ENCODE peak calls at places on chromosomes 12 and 14, in eight cellular contexts. N, Q, C, P, L, A, Z and X are unnamed samples.

GRCh38 chr14:51293149-51293925 is 53.3 kb downstream of the TMX1 start:
- DNase-seq in L (no peak), N (peak; percentile 71), Q (no peak), A (no peak), C (no peak), Z (no peak), P (no peak), X (no peak)

GRCh38 chr14:24681056-24681455 is 47.1 kb upstream of the GZMB start:
- DNase-seq in Z (no peak), P (no peak), A (no peak), Q (no peak), L (no peak), N (no peak), C (no peak), X (no peak)

GRCh38 chr12:113903381-113903863 is 62.7 kb downstream of the RBM19 start:
- DNase-seq in C (no peak), P (peak; percentile 39), L (no peak), Q (no peak), N (no peak), Z (no peak), A (no peak), X (no peak)

GRCh38 chr12:22018860-22019259 is 27.2 kb upstream of the CMAS start:
- DNase-seq in P (peak; percentile 30), Z (no peak), C (no peak), A (no peak), N (no peak), L (no peak), Q (no peak), X (no peak)

GRCh38 chr14:69246331-69246730 is 13.6 kb upstream of the GALNT16 start:
- DNase-seq in Q (no peak), A (no peak), L (no peak), C (no peak), Z (no peak), N (no peak), P (no peak), X (no peak)

GRCh38 chr14:58656671-58657411 is 19.1 kb downstream of the DACT1 start:
- DNase-seq in L (no peak), N (no peak), Z (no peak), C (no peak), P (no peak), A (no peak), Q (no peak), X (no peak)

GRCh38 chr12:11877869-11878780 is 192.6 kb upstream of the BCL2L14 start:
- DNase-seq in A (no peak), C (no peak), N (peak; percentile 53), L (peak; percentile 70), Q (peak; percentile 43), Z (peak; percentile 24), P (peak; percentile 76), X (no peak)

GRCh38 chr12:69354561-69355187 is 4.9 kb upstream of the YEATS4 start:
- DNase-seq in Q (no peak), N (no peak), A (no peak), Z (no peak), C (no peak), P (no peak), L (no peak), X (no peak)

GRCh38 chr14:78606111-78606510 is 435.9 kb downstream of the NRXN3 start:
- DNase-seq in Q (no peak), A (no peak), P (no peak), N (no peak), L (no peak), C (no peak), Z (no peak), X (no peak)

GRCh38 chr12:20097561-20097960 is 270.8 kb upstream of the PDE3A start:
- DNase-seq in C (no peak), Z (no peak), Q (no peak), L (no peak), A (no peak), N (no peak), P (no peak), X (no peak)

GRCh38 chr14:22556021-22556989 is 32.7 kb downstream of the DAD1 start:
- DNase-seq in A (peak; percentile 93), C (peak; percentile 83), P (peak; percentile 97), Q (no peak), N (no peak), L (no peak), Z (no peak), X (no peak)

DNA sequence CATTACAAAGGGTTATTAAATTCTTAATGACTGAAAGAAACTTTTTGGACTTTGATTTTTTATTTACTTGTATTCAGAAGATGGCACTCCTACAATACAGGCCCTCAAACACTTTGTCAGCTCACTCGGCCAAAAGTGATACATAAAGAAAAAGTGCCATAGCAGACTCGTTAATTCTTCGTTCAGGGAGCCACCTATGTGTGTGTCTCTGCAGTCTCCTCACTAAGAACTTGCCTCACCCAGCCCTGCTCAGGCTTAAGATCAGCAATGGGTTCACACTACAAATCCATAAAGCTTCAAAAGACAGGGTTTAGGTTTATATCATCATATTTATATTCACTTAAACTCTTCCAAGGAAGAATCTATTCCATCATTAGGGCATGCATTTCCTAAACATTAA is 11.5 kb downstream of the DCP1B start:
- DNase-seq in C (no peak), L (no peak), Z (no peak), Q (no peak), A (no peak), N (no peak), P (peak; percentile 25), X (no peak)
- H3K27ac ChIP-seq in C (peak overlapping the region; percentile 47), L (peak overlapping the region; percentile 75), Z (no peak overlapping the region), Q (no peak overlapping the region), A (no peak overlapping the region), N (no peak overlapping the region), P (peak overlapping the region; percentile 69), X (no peak overlapping the region)

GRCh38 chr12:54415223-54415929 is 3.7 kb downstream of the ITGA5 start:
- DNase-seq in P (no peak), N (no peak), C (no peak), A (no peak), Q (no peak), L (no peak), Z (no peak), X (no peak)
- TF ChIP-seq CTCF in P (no peak), N (no peak), C (no peak), A (no peak), Q (no peak), L (no peak), Z (no peak), X (no peak)

DNA sequence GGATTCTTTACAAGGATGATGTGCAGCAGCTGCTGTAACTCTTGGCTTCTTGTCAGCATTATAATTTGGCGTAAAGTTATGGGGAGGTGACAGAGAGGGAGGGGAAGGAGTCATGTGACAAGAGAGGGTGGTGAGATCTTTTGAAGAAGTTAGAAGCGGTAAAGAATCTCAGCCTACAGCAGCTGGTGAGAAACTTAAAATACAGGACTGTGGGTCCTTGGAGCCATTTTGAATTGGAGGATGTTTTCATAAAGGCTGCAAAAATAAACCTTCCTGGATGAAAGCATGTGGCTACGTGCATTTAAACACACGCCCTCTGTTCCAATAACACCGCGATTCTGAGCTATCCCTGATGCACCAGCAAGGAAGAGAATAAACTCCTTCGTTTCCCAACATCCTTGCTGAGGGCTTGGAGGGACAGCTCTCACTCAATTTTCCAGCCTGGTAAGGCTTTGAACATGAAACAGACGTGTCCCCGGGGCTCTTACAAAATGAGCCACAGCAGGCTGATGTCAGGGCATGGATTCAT is 133.7 kb downstream of the TMEM30B start:
- DNase-seq in Q (no peak), Z (no peak), N (no peak), C (no peak), P (no peak), A (no peak), L (no peak), X (no peak)
- H3K4me3 ChIP-seq in Q (no peak overlapping the region), Z (no peak overlapping the region), N (no peak overlapping the region), C (no peak overlapping the region), P (no peak overlapping the region), A (no peak overlapping the region), L (no peak overlapping the region), X (no peak overlapping the region)

DNA sequence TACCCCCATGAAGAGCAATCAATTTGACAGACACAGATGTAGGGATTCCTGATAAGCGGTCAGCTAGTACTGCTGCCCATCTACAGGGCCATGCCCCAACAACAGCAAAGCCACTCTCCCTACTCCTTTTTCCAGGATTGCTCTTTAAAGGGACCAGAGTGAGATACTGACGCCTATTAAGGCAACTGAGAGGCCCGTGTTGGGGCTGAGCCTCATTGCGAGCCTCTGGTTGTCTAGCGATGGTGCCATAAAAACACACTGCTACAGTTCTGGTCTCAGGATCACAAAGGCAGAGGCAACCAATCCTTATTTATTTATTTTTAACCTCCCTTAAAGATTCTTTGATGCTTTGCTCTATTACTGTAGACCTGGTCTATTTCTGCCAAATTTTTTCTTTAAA is 31.1 kb downstream of the AK7 start:
- DNase-seq in P (no peak), A (no peak), N (no peak), L (peak; percentile 46), Z (no peak), C (no peak), Q (no peak), X (no peak)
- H3K27ac ChIP-seq in P (no peak overlapping the region), A (no peak overlapping the region), N (no peak overlapping the region), L (no peak overlapping the region), Z (no peak overlapping the region), C (no peak overlapping the region), Q (no peak overlapping the region), X (peak overlapping the region; percentile 46)

DNA sequence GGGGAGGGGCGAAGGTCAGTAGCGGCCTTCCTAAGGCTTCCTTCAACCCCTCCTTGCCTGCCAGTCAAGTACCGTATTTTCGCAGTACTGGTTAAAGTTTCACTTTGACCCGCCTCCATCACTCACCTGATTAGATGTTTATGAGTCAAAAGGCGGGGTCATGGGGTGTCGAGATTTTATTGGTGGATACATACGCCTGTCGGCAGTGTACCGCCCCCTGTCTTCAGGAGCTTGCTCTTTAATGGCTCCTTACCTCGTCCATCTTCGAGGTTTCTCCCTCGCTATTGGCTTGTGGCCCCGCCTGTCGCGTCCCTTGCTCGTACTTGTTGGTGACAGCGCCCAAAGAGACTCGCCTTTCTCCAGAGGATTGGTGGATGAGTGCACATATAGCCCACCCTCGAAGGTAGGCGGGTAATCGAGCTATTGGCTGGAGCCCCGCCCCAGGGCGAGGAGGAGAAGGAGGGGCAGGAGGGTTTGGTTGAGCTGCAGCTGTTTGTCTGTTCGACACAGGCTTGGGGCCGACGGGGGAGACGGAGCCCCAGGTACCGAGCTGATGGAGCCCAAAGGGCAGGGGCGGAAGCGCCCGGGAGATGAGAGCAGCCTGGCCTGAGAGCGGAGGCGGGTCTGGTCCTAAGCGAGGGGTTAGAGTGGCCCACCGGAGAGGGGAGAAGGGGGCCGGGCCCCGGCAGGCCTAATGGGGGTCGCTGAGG is at the start of gene RAB5B:
- DNase-seq in C (peak; percentile 99), N (peak; percentile 100), P (peak; percentile 100), Q (peak; percentile 98), Z (peak; percentile 100), L (peak; percentile 100), A (peak; percentile 100), X (peak; percentile 100)
- TF ChIP-seq CTCF in C (peak; percentile 38), N (peak; percentile 36), P (no peak), Q (no peak), Z (peak; percentile 59), L (no peak), A (peak; percentile 20), X (no peak)

GRCh38 chr12:112555621-112556233 is 137.0 kb downstream of the PTPN11 start:
- DNase-seq in Z (no peak), C (no peak), A (no peak), Q (peak; percentile 27), P (peak; percentile 22), L (no peak), N (no peak), X (no peak)
- H3K4me3 ChIP-seq in Z (no peak overlapping the region), C (no peak overlapping the region), A (no peak overlapping the region), Q (no peak overlapping the region), P (no peak overlapping the region), L (no peak overlapping the region), N (no peak overlapping the region), X (no peak overlapping the region)